ENCODE peak calls at places on chromosomes 13 and 19, in eight cellular contexts. C, P, S, O, A, X, T and Z are unnamed samples.

GRCh38 chr13:101514695-101515275 is 62.3 kb downstream of the ITGBL1 start:
- DNase-seq in X (peak), C (peak), O (peak), A (peak), S (peak), P (peak), T (peak), Z (peak)

GRCh38 chr19:13155472-13156284 is 5.5 kb downstream of the IER2 start:
- DNase-seq in O (no peak), A (peak), X (peak), C (peak), S (peak), P (peak), T (peak), Z (peak)

GRCh38 chr19:45711851-45712698 is 18.6 kb downstream of the FBXO46 start:
- DNase-seq in X (no peak), O (no peak), P (no peak), A (no peak), T (no peak), C (no peak), S (no peak), Z (no peak)

GRCh38 chr13:27953671-27954405 is 15.3 kb downstream of the CDX2 start:
- DNase-seq in O (peak), S (peak), X (peak), T (peak), A (peak), C (no peak), P (peak), Z (peak)

GRCh38 chr13:67175836-67176235 is 54.3 kb downstream of the PCDH9 start:
- DNase-seq in X (no peak), S (no peak), T (no peak), A (no peak), P (no peak), O (no peak), C (no peak), Z (no peak)

GRCh38 chr19:45363861-45364459 is 6.4 kb downstream of the ERCC2 start:
- DNase-seq in A (no peak), S (no peak), P (no peak), C (no peak), X (no peak), T (no peak), O (no peak), Z (no peak)

GRCh38 chr19:47445937-47446402 is 25.7 kb downstream of the SLC8A2 start:
- DNase-seq in O (no peak), S (no peak), C (no peak), X (peak), T (no peak), A (no peak), P (no peak), Z (peak)

GRCh38 chr13:80486407-80486806 is 145.5 kb upstream of the SPRY2 start:
- DNase-seq in O (no peak), S (no peak), T (no peak), P (no peak), A (no peak), X (no peak), C (no peak), Z (no peak)

GRCh38 chr13:82341116-82341515 is 1541.2 kb downstream of the SLITRK1 start:
- DNase-seq in X (no peak), A (no peak), C (no peak), O (no peak), T (no peak), P (no peak), S (no peak), Z (no peak)

GRCh38 chr13:28056970-28057712 is 43.2 kb downstream of the FLT3 start:
- DNase-seq in C (no peak), S (no peak), O (no peak), P (no peak), A (no peak), T (no peak), X (no peak), Z (no peak)

GRCh38 chr19:30266687-30267086 is 105.5 kb upstream of the ZNF536 start:
- DNase-seq in T (no peak), X (no peak), A (no peak), S (no peak), C (no peak), P (no peak), O (no peak), Z (no peak)

GRCh38 chr13:113064534-113065405 is 40.8 kb upstream of the F7 start:
- DNase-seq in X (peak), S (peak), A (peak), P (peak), C (peak), T (no peak), O (no peak), Z (no peak)

GRCh38 chr13:42894765-42895181 is 97.3 kb downstream of the EPSTI1 start:
- DNase-seq in X (peak), C (peak), O (no peak), S (peak), A (peak), T (peak), P (peak), Z (no peak)

GRCh38 chr13:48221301-48222190 is 11.5 kb upstream of the ITM2B start:
- DNase-seq in S (no peak), C (no peak), P (no peak), A (no peak), O (no peak), T (peak), X (no peak), Z (peak)

GRCh38 chr13:59337070-59337469 is 826.7 kb downstream of the DIAPH3 start:
- DNase-seq in A (no peak), X (no peak), T (peak), C (no peak), O (no peak), P (no peak), S (no peak), Z (no peak)

GRCh38 chr13:93450226-93450625 is 223.6 kb downstream of the GPC6 start:
- DNase-seq in A (peak), T (no peak), P (peak), S (peak), X (no peak), C (no peak), O (no peak), Z (no peak)

GRCh38 chr13:94251801-94252200 is 227.7 kb downstream of the DCT start:
- DNase-seq in A (no peak), X (no peak), T (no peak), P (peak), S (peak), C (no peak), O (no peak), Z (no peak)

GRCh38 chr13:113777311-113778260 is 18.6 kb downstream of the TMEM255B start:
- DNase-seq in C (no peak), O (peak), S (no peak), T (no peak), A (no peak), X (no peak), P (peak), Z (peak)

GRCh38 chr13:77207943-77208342 is 119.0 kb downstream of the MYCBP2 start:
- DNase-seq in A (peak), S (peak), X (peak), P (peak), C (no peak), O (no peak), T (peak), Z (no peak)

GRCh38 chr13:71864094-71864980 is 2.7 kb downstream of the DACH1 start:
- DNase-seq in S (no peak), C (no peak), O (no peak), P (peak), T (peak), A (peak), X (no peak), Z (no peak)

GRCh38 chr13:98066636-98067035 is 76.3 kb upstream of the FARP1 start:
- DNase-seq in C (no peak), S (no peak), X (no peak), P (no peak), T (no peak), A (no peak), O (no peak), Z (no peak)

GRCh38 chr19:53624776-53625540 is 6.8 kb upstream of the DPRX start:
- DNase-seq in S (no peak), A (no peak), X (no peak), C (no peak), P (no peak), O (no peak), T (no peak), Z (no peak)

GRCh38 chr19:43534811-43535761 is 2.1 kb downstream of the ZNF575 start:
- DNase-seq in O (no peak), X (peak), C (no peak), T (peak), P (peak), S (no peak), A (no peak), Z (no peak)

GRCh38 chr19:29524912-29525870 is 603 bp upstream of the VSTM2B start:
- DNase-seq in C (no peak), T (no peak), S (no peak), A (peak), P (no peak), O (no peak), X (no peak), Z (no peak)

GRCh38 chr19:15297416-15298224 is 34.7 kb downstream of the BRD4 start:
- DNase-seq in O (no peak), X (peak), S (peak), A (peak), P (peak), C (no peak), T (no peak), Z (peak)

GRCh38 chr19:49513746-49514118 is 1.3 kb downstream of the FCGRT start:
- DNase-seq in S (no peak), A (no peak), X (no peak), C (peak), O (no peak), P (no peak), T (no peak), Z (no peak)

DNA sequence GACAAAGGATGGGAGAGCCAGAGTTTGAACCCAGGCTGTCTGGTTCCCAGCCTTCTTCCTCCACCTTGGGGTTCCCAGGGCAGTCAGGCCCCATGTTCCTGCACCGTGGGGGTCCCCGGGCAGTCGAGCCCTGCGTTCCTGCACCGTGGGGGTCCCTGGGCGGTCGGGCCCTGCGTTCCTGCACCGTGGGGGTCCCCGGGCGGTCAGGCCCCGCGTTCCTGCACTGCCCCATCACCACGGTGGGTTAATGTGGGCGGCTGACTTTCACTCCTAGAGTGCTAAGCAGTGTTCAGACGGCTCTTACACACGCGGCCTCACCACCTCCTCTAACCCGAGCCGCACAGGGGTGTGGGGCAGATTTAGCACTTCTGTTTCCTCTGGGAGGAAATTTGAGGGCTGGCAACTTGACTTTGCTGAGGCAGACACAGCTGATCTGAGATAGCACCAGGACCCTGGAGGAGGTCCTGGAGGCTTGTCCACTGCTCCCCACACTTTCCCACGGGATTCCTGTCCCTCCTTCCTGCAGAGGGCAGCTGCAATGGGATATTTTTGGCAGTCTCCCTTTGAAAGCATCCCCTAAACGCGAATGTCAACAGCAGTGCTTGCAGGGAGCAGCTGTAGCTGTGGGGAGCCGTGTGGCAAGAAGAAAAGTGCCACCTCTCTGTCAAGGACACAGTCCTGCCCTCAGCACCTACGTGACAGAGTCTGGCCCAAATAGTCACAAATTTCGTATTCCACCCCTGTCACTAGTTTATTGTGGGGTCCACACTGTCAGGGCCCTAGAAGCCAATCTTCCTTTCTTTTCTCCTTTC is 239.4 kb downstream of the TEX29 start:
- DNase-seq in O (no peak), P (no peak), X (no peak), C (no peak), T (no peak), A (no peak), S (no peak), Z (no peak)
- TF ChIP-seq EZH2 in O (no peak), P (no peak), X (no peak), C (no peak), T (no peak), A (no peak), S (no peak), Z (no peak)

DNA sequence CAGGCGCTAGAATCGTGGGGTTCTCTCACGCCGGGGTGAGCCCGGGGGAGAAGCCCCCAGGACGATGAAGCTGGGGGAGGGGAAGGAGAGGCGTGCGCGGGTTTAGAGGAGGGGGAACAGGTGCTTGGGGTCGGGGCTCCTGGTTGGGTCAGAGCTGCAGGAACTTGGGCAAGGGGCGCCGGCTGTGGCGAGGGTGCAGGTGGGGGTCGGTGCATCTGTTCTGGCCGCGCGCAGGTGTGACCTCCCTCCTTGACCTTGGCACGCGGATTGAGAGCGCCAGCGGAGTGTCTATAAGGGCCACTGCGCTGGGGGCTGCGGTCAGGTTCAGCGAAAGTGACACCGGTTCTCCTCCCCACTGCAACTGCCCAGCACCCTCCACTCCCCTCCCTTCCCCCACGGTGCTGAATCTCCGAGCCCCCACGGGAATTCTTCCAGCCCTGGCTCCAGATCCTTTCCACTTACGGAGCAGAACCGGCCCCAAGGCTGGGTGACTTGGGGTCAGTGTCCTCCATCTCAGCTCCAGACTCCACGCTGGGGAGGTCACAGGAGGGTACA is 618 bp downstream of the TMEM38A start:
- DNase-seq in O (peak), T (no peak), A (no peak), S (no peak), X (no peak), P (no peak), C (no peak), Z (no peak)
- TF ChIP-seq EZH2 in O (no peak), T (no peak), A (no peak), S (no peak), X (no peak), P (no peak), C (no peak), Z (no peak)

DNA sequence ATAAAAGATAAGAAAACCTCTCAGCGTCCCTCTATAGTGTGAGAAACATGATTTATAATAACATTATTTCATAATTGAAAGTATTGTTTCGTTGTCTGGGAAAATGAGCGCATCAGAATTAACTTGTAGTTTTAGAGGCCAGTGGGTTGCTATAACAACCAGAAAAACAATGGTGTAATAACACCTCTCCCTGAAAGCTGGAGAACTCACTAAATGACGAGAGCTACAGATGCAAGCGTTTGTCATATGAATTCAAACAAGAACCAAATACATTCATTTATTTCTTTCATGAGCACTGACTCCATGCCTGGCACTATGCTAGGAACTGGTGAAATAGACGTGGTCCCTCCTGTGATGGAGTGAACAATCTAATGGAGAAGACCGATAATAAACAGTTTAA is 16.3 kb downstream of the KBTBD7 start:
- DNase-seq in C (no peak), X (no peak), A (peak), S (peak), T (no peak), P (peak), O (no peak), Z (no peak)
- TF ChIP-seq EZH2 in C (no peak), X (no peak), A (no peak), S (no peak), T (no peak), P (no peak), O (no peak), Z (no peak)

DNA sequence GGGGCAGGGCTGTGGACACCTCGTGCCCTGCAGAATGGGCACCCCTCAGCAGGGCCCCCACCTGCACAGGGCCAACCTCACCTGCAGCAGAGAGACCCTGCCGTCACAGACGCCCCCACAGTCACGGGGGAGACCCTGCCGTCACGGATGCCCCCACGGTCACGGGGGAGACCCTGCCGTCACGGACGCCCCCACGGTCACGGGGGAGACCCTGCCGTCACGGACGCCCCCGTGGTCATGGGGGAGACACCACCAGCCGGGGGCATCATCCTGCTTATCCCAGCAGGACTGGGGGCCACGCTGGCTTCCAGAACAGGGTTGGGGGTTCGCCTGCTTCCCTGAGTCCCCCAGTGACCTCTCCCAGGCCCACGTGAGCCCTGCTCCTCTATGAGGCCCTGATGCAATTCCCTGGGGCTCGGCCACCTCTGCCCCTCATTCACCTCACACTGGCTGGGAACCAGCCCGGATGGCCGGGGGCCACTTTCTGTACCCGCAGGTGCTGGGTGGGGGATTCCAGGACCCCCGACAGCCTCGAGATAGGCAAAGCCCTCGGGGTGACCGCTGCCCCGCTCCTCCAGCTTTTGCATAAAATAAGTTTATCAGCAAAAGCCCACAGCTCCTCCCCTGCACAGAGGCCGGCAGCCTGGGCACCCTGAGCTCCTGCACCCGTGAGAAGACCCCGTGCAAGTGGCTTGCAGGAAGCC is 23.6 kb downstream of the SBNO2 start:
- DNase-seq in X (no peak), C (no peak), T (no peak), A (no peak), O (no peak), S (no peak), P (no peak), Z (no peak)
- TF ChIP-seq EZH2 in X (no peak), C (no peak), T (no peak), A (no peak), O (no peak), S (no peak), P (no peak), Z (no peak)

DNA sequence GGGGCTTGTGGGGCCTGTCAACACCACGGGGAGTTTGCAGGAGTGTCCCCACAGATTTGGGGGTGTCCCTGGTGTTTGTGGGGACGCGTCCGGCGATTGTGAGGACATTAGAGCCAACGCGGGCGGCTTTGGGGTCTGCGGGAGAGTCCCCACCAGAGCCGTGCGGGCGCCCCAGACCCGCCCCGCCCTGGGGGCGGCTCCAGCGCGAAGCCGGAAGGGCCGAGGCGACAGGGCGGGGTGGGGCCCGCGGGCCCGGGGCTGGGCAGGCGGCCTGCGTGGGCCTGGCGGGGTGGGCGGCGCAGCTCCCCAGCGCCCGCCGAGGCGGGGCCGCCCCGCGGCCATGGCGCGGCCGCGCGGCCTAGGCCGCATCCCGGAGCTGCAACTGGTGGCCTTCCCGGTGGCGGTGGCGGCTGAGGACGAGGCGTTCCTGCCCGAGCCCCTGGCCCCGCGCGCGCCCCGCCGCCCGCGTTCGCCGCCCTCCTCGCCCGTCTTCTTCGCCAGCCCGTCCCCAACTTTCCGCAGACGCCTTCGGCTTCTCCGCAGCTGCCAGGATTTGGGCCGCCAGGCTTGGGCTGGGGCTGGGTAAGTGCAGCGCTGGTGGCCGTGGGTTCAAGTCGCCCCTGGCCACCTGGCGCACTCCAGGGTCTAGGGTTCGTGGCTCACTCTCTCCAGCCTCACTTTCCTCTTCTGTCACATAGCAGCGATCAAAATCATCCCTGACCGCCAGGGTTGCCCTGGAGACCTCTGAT is 10.3 kb downstream of the PDE4A start:
- DNase-seq in A (no peak), S (no peak), P (peak), T (no peak), O (no peak), X (peak), C (peak), Z (no peak)
- TF ChIP-seq EZH2 in A (no peak), S (no peak), P (no peak), T (no peak), O (no peak), X (no peak), C (peak), Z (no peak)

GRCh38 chr13:99895428-99895998 is 76.1 kb downstream of the ZIC5 start:
- DNase-seq in X (no peak), C (no peak), O (no peak), S (no peak), P (no peak), T (peak), A (no peak), Z (no peak)
- TF ChIP-seq EZH2 in X (no peak), C (no peak), O (no peak), S (peak), P (peak), T (peak), A (peak), Z (no peak)

DNA sequence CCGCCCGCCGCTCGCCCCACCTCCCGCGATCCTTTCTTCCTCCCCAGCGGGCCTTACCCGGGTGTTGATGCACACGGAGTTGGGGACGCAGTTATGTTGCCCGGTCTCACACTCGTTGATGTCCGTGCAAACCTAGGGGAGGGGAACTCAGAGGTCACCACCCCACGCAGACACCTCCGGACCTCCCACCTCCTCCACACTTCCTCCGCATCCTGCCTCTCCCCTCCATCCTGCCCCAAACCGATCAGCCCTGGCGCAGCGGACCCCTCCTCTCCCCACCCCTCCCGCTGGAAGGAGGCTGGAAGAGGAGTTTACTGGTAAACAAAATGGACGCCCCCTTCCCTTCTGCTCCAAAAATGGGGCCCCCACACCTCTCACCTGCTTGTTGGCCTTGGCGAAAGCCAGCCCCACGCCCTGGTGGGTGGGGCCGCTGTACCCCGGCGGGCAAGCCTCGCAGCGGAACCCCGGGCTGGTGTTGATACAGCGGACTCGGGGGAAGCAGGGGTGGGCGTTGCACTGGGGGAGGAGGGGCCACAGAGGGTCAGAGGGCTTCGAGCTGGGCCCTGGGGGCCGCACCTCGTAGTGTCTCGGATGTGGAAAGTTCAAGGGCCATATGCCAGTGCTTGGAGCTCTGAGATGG is 2.2 kb downstream of the COMP start:
- DNase-seq in A (no peak), O (no peak), X (no peak), C (no peak), P (no peak), S (no peak), T (no peak), Z (no peak)
- TF ChIP-seq EZH2 in A (peak), O (no peak), X (no peak), C (no peak), P (peak), S (peak), T (peak), Z (no peak)

GRCh38 chr19:1470864-1471513 is 8.0 kb downstream of the C19orf25 start:
- DNase-seq in X (peak), A (no peak), T (no peak), C (no peak), S (no peak), P (no peak), O (no peak), Z (no peak)
- TF ChIP-seq EZH2 in X (no peak), A (no peak), T (peak), C (no peak), S (peak), P (peak), O (no peak), Z (no peak)